ENCODE peak calls at places on chromosomes 16 and 17, in eight cellular contexts. H is fibroblast of lung; V is BE2C; F is IMR-90; P is chondrocyte; M is cardiac fibroblast; U is right lobe of liver; D is CD8-positive, alpha-beta T cell. R is an unnamed sample.

GRCh38 chr17:44197980-44198720 is 1.5 kb downstream of the ATXN7L3 start:
- DNase-seq in H (peak; percentile 42), V (no peak), F (peak; percentile 41), P (no peak), M (peak; percentile 66), U (no peak), D (peak; percentile 22), R (peak; percentile 49)

GRCh38 chr17:30426292-30426691 is 47.6 kb downstream of the CPD start:
- DNase-seq in H (peak; percentile 46), V (no peak), F (peak; percentile 7), P (no peak), M (peak; percentile 36), U (no peak), D (no peak), R (peak; percentile 7)

GRCh38 chr17:60036796-60037677 is 41.7 kb downstream of the HEATR6 start:
- DNase-seq in H (peak; percentile 64), V (peak; percentile 80), F (peak; percentile 61), P (no peak), M (peak; percentile 70), U (peak; percentile 72), D (peak; percentile 52), R (peak; percentile 80)

GRCh38 chr16:85557083-85557975 is 55.8 kb upstream of the GSE1 start:
- DNase-seq in H (no peak), V (no peak), F (no peak), P (no peak), M (no peak), U (peak; percentile 89), D (no peak), R (peak; percentile 47)

GRCh38 chr17:28330671-28331070 is 4.6 kb downstream of the IFT20 start:
- DNase-seq in H (no peak), V (no peak), F (no peak), P (no peak), M (no peak), U (peak; percentile 34), D (no peak), R (no peak)

GRCh38 chr17:72609501-72609900 is 483.0 kb downstream of the SLC39A11 start:
- DNase-seq in H (peak; percentile 89), V (no peak), F (peak; percentile 38), P (no peak), M (peak; percentile 81), U (no peak), D (no peak), R (peak; percentile 89)

GRCh38 chr16:19808061-19808621 is 76.5 kb downstream of the GPRC5B start:
- DNase-seq in H (peak; percentile 23), V (no peak), F (no peak), P (no peak), M (no peak), U (no peak), D (no peak), R (no peak)

GRCh38 chr16:70470927-70471341 is 16.5 kb downstream of the FCSK start:
- DNase-seq in H (peak; percentile 23), V (peak; percentile 39), F (peak; percentile 10), P (no peak), M (peak; percentile 20), U (peak; percentile 68), D (no peak), R (no peak)

GRCh38 chr16:65180986-65181710 is 59.3 kb upstream of the CDH11 start:
- DNase-seq in H (no peak), V (no peak), F (no peak), P (no peak), M (no peak), U (no peak), D (no peak), R (no peak)

DNA sequence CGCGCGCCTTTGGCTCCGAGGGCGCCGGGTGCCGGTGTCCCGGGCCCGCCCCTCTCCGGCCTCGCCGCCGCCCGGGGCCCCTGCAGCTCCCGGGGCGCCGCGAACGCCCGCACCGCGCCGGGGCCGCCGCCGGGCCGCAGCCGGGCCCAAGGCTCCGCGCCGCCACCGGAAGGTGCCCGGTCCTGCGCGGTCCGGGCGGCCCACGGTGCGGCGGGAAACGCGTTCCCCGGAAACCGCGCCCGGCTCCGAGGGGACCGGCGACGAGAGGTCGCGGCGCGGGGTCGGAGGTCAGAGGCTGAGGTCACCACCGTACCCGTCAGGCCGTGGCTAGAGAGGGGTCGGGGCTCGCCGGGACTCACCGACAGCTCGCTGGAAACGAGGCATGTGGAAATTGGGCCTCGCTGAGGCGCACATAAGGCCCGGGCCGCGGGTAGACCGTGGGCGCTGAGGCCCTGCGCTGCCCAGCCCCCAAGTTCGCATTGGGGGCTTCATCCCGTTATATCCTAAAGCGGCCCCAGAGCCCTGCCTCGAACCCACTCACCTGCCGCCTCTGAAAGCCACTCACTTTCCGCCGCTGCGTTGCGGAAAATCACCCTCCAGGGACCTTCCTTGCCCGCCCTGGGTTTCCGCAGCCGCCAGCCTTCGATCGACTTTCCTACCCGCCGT is at the start of gene DUS1L:
- DNase-seq in H (peak; percentile 49), V (peak; percentile 62), F (peak; percentile 37), P (no peak), M (peak; percentile 54), U (no peak), D (peak; percentile 68), R (peak; percentile 56)
- TF ChIP-seq CTCF in H (no peak), V (no peak), F (no peak), P (no peak), M (no peak), U (no peak), D (no peak), R (no peak)

DNA sequence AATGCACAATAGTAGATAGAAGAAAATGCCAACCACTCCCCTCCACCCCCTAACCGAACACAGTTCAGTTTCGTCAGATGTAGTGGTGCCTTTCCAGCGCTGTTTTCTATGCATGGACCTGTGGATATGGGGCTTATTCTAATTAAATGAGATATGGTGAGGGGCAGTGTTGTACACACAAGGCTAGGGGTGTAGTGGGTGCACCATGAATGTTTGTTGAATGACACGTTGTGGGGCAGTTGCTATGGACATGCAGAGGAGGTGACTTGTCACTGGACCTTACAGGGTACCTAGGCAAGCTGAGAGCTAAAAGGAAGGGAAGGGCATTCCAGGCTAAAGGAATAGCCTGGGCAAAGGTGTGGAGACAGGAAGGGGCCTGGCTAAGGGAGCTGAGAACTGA is 3.4 kb downstream of the PDK2 start:
- DNase-seq in H (no peak), V (no peak), F (no peak), P (no peak), M (no peak), U (no peak), D (no peak), R (no peak)
- TF ChIP-seq CTCF in H (no peak), V (no peak), F (no peak), P (no peak), M (no peak), U (no peak), D (no peak), R (no peak)

GRCh38 chr17:79073706-79074088 is 927 bp upstream of the ENGASE start:
- DNase-seq in H (no peak), V (no peak), F (no peak), P (peak; percentile 53), M (no peak), U (no peak), D (no peak), R (no peak)

GRCh38 chr17:79077587-79077986 is 3.0 kb downstream of the ENGASE start:
- DNase-seq in H (no peak), V (no peak), F (no peak), P (peak; percentile 89), M (no peak), U (no peak), D (no peak), R (no peak)

GRCh38 chr17:79075861-79076406 is 1.3 kb downstream of the ENGASE start:
- DNase-seq in H (no peak), V (no peak), F (no peak), P (peak; percentile 18), M (no peak), U (no peak), D (no peak), R (no peak)

GRCh38 chr17:79074650-79075432 is at the start of gene ENGASE:
- DNase-seq in H (peak; percentile 83), V (peak; percentile 99), F (peak; percentile 82), P (peak; percentile 95), M (peak; percentile 87), U (peak; percentile 97), D (peak; percentile 87), R (peak; percentile 94)

DNA sequence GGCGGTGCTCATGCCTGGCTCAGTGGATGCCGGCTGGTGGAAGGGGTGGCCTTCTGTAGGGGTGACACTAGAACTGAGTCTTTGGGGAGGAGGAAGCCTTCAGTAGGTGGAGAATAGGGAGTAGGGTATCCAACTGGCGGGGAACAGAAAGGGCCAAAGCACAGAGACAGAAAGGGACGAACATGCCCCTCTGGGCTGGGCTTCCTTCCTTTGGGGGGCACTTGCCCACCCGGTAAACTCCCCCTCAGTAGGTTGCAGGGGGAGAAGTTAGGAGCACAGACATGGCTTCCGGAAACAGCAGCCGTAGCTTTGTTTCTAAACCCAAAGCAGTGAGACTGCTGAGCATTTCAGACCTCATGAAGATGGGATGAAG is 795 bp downstream of the ENGASE start:
- DNase-seq in H (peak; percentile 10), V (no peak), F (no peak), P (no peak), M (no peak), U (no peak), D (no peak), R (peak; percentile 12)
- TF ChIP-seq CTCF in H (no peak), V (no peak), F (no peak), P (no peak), M (no peak), U (no peak), D (no peak), R (no peak)

GRCh38 chr16:49348408-49349176 is 25.0 kb upstream of the C16orf78 start:
- DNase-seq in H (no peak), V (no peak), F (no peak), P (no peak), M (no peak), U (no peak), D (no peak), R (no peak)
- TF ChIP-seq CTCF in H (no peak), V (peak; percentile 51), F (no peak), P (peak; percentile 6), M (no peak), U (no peak), D (no peak), R (no peak)

R was measured in epithelial cell of esophagus.